ENCODE peak calls at places on chromosomes 2 and 18, in seven cellular contexts. V is A673, N is vagina, O is sigmoid colon, Y is heart left ventricle, G is right lobe of liver, P is PC-3. S is an unnamed sample. For H3K4me1, the result is how much of the 10 kb centered on the place peaks cover.

GRCh38 chr2:119066272-119066804 is 92.2 kb downstream of the C1QL2 start:
- DNase-seq in G (no peak), V (no peak), N (no peak), Y (no peak), P (peak), O (no peak), S (no peak)

GRCh38 chr2:8575011-8575750 is 106.7 kb upstream of the ID2 start:
- DNase-seq in G (peak), V (no peak), N (peak), P (no peak), O (peak), Y (peak), S (peak)

GRCh38 chr2:70508711-70509462 is 44.7 kb downstream of the TGFA start:
- DNase-seq in Y (no peak), N (no peak), P (peak), G (no peak), V (no peak), O (no peak), S (no peak)

GRCh38 chr2:168152902-168153301 is 94.5 kb downstream of the STK39 start:
- DNase-seq in N (no peak), G (no peak), Y (no peak), P (no peak), O (no peak), V (no peak), S (no peak)

GRCh38 chr2:30684546-30684945 is 122.7 kb downstream of the CAPN13 start:
- DNase-seq in O (peak), Y (no peak), G (no peak), N (no peak), V (no peak), P (no peak), S (no peak)

GRCh38 chr2:194346189-194346588 is 1310.8 kb upstream of the SLC39A10 start:
- DNase-seq in P (no peak), N (no peak), V (peak), Y (no peak), O (no peak), G (no peak), S (no peak)

GRCh38 chr18:62812242-62812641 is 96.9 kb downstream of the PHLPP1 start:
- DNase-seq in N (no peak), P (peak), O (no peak), G (no peak), V (no peak), Y (no peak), S (no peak)

GRCh38 chr2:231707625-231708049 is 688 bp upstream of the PTMA start:
- DNase-seq in V (no peak), Y (no peak), G (no peak), O (no peak), N (no peak), P (no peak), S (no peak)

GRCh38 chr2:237915576-237915975 is 51.2 kb upstream of the UBE2F start:
- DNase-seq in N (no peak), P (no peak), V (no peak), O (peak), G (peak), Y (no peak), S (no peak)

GRCh38 chr18:35153609-35154273 is 87.1 kb upstream of the ZNF397 start:
- DNase-seq in P (no peak), O (no peak), V (no peak), Y (no peak), N (no peak), G (no peak), S (no peak)

GRCh38 chr2:19785432-19785831 is 116.4 kb downstream of the TTC32 start:
- DNase-seq in O (no peak), G (no peak), N (no peak), Y (no peak), P (peak), V (no peak), S (no peak)

GRCh38 chr18:45757005-45757404 is 33.0 kb downstream of the SLC14A1 start:
- DNase-seq in G (no peak), N (no peak), V (no peak), P (no peak), Y (no peak), O (no peak), S (no peak)

GRCh38 chr2:99836670-99837069 is 305.7 kb downstream of the AFF3 start:
- DNase-seq in P (no peak), O (no peak), G (no peak), V (no peak), N (no peak), Y (no peak), S (no peak)

GRCh38 chr2:210667726-210668125 is 111.3 kb downstream of the CPS1 start:
- DNase-seq in V (no peak), Y (no peak), P (no peak), N (no peak), G (no peak), O (no peak), S (no peak)

GRCh38 chr2:66437601-66438497 is 2.9 kb downstream of the MEIS1 start:
- DNase-seq in P (no peak), G (no peak), O (peak), Y (peak), V (peak), N (no peak), S (no peak)

GRCh38 chr2:157336137-157336721 is 10.6 kb upstream of the ERMN start:
- DNase-seq in V (peak), O (no peak), G (peak), Y (peak), P (peak), N (no peak), S (no peak)

GRCh38 chr2:175461839-175462238 is 280.3 kb upstream of the ATP5MC3 start:
- DNase-seq in Y (no peak), P (peak), O (no peak), N (no peak), G (no peak), V (no peak), S (no peak)

GRCh38 chr18:76521367-76521766 is 26.3 kb upstream of the ZNF516 start:
- DNase-seq in G (no peak), O (no peak), N (no peak), V (no peak), Y (no peak), P (no peak), S (no peak)

GRCh38 chr18:32371384-32371783 is 99.3 kb downstream of the GAREM1 start:
- DNase-seq in Y (no peak), N (no peak), G (no peak), V (no peak), P (no peak), O (no peak), S (no peak)

GRCh38 chr2:191597186-191597751 is 80.7 kb upstream of the NABP1 start:
- DNase-seq in G (no peak), P (no peak), V (no peak), N (no peak), Y (no peak), O (no peak), S (no peak)

GRCh38 chr2:68098398-68098797 is 35.6 kb upstream of the C1D start:
- DNase-seq in G (no peak), N (no peak), P (no peak), O (no peak), V (no peak), Y (no peak), S (no peak)

GRCh38 chr2:211133766-211134165 is 577.4 kb downstream of the CPS1 start:
- DNase-seq in G (no peak), N (no peak), O (no peak), P (peak), V (no peak), Y (no peak), S (no peak)

GRCh38 chr2:223104336-223104735 is 52.3 kb downstream of the KCNE4 start:
- DNase-seq in Y (no peak), P (no peak), G (no peak), N (no peak), V (no peak), O (no peak), S (no peak)

DNA sequence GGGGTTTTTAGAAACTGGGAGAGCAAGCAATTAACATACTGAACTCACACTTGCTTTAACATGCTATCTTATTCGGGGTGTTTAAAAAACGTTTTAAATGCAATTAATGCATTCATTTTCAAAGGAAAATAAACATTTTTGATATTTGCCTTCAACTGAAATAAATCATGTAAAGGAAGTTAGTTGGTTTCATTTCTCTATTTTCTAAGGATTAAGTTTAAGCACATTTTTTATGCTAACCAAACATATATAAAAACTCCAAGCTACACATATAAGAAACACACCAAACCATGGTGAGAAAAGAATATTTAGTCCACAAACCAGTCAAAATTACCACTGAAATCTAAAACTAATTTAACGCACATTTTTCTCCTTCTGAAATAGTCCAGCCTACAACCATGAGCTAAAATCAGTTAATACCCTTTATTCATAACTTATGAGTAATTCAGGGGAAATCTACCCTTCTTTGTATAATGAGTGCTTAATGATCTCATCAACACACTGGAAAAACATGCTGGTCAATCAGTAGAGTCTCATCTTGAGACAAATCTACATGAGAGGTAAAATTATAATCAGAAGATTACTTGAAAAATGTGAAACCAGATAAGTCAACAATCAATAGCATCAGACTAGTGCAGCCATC is 8.1 kb downstream of the FBXO11 start:
- DNase-seq in O (no peak), Y (no peak), V (no peak), N (no peak), P (no peak), G (no peak), S (no peak)
- H3K4me1 ChIP-seq in O (half or more), Y (half or more), V (under half), N (half or more), P (under half), G (under half), S (under half)

GRCh38 chr2:102258386-102259074 is 52.8 kb upstream of the IL1RL1 start:
- DNase-seq in O (no peak), G (no peak), V (no peak), Y (no peak), N (no peak), P (peak), S (no peak)
- H3K27ac ChIP-seq in O (no peak), G (no peak), V (no peak), Y (no peak), N (no peak), P (peak), S (no peak)

DNA sequence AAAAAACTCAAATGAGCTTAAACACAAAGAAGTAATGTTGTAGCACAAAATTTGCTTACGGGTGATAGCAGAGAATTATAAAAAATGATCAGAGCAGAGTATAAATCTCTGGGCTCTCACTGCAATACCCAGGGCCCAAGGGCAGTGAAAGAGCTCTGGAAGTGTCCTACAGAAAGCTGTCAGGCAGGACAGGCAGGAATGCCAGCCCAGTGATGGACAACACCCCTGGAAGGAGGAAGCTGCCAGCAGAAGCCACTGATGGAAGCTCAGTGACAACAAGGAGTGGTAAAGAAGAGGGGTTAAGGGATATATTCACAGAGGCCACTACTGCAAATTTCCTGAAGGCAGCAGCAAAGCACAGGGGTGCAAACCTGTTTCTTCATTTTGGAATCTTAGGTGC is 214.9 kb downstream of the L3MBTL4 start:
- DNase-seq in O (no peak), Y (no peak), G (no peak), V (no peak), P (no peak), N (no peak), S (no peak)
- H3K4me1 ChIP-seq in O (under half), Y (under half), G (under half), V (under half), P (under half), N (under half), S (under half)

GRCh38 chr2:46275995-46276394 is 21.2 kb upstream of the EPAS1 start:
- DNase-seq in P (no peak), N (peak), O (peak), Y (peak), G (peak), V (peak), S (no peak)
- H3K27ac ChIP-seq in P (no peak), N (peak), O (peak), Y (peak), G (peak), V (no peak), S (peak)

GRCh38 chr2:36461039-36461681 is 105.6 kb downstream of the CRIM1 start:
- DNase-seq in N (no peak), Y (no peak), O (no peak), G (no peak), P (peak), V (peak), S (no peak)
- H3K4me1 ChIP-seq in N (under half), Y (under half), O (under half), G (under half), P (under half), V (half or more), S (half or more)

GRCh38 chr2:45797451-45798230 is 146.2 kb downstream of the PRKCE start:
- DNase-seq in G (no peak), N (no peak), O (no peak), V (no peak), P (no peak), Y (no peak), S (no peak)
- H3K27ac ChIP-seq in G (no peak), N (no peak), O (peak), V (no peak), P (no peak), Y (no peak), S (no peak)

GRCh38 chr2:201697899-201698298 is 545 bp downstream of the MPP4 start:
- DNase-seq in N (no peak), Y (no peak), G (no peak), V (peak), P (peak), O (no peak), S (no peak)
- H3K4me1 ChIP-seq in N (under half), Y (under half), G (under half), V (half or more), P (half or more), O (under half), S (under half)

S was measured in ascending aorta.